ENCODE peak calls at places on chromosome 4, in ten cellular contexts. J, N, T, D, B, E, X, C, A and F are unnamed samples.

GRCh38 chr4:61462451-61463326 is 262.6 kb downstream of the ADGRL3 start:
- DNase-seq in J (no peak), N (no peak), T (no peak), D (peak), B (no peak), E (peak), X (no peak), C (no peak), A (peak), F (peak)

GRCh38 chr4:16245241-16245640 is 19.0 kb upstream of the TAPT1 start:
- DNase-seq in J (no peak), N (no peak), T (no peak), D (no peak), B (no peak), E (no peak), X (no peak), C (no peak), A (no peak), F (no peak)

GRCh38 chr4:186839122-186840037 is 115.7 kb upstream of the FAT1 start:
- DNase-seq in J (peak), N (peak), T (peak), D (no peak), B (no peak), E (peak), X (no peak), C (no peak), A (peak), F (peak)

GRCh38 chr4:60463846-60464502 is 736.2 kb upstream of the ADGRL3 start:
- DNase-seq in J (peak), N (no peak), T (no peak), D (no peak), B (peak), E (no peak), X (no peak), C (no peak), A (no peak), F (peak)

GRCh38 chr4:24237709-24238108 is 346.6 kb downstream of the DHX15 start:
- DNase-seq in J (no peak), N (no peak), T (no peak), D (no peak), B (no peak), E (no peak), X (no peak), C (no peak), A (no peak), F (no peak)

GRCh38 chr4:109156346-109156745 is 146.1 kb downstream of the COL25A1 start:
- DNase-seq in J (no peak), N (no peak), T (no peak), D (no peak), B (no peak), E (no peak), X (no peak), C (no peak), A (no peak), F (no peak)

GRCh38 chr4:82560853-82561744 is 689 bp downstream of the TMEM150C start:
- DNase-seq in J (no peak), N (no peak), T (no peak), D (no peak), B (peak), E (no peak), X (no peak), C (no peak), A (no peak), F (no peak)

GRCh38 chr4:83323136-83323535 is 11.5 kb downstream of the HPSE start:
- DNase-seq in J (no peak), N (no peak), T (no peak), D (no peak), B (no peak), E (no peak), X (no peak), C (no peak), A (no peak), F (no peak)

GRCh38 chr4:76420901-76421581 is at the start of gene CCDC158:
- DNase-seq in J (no peak), N (peak), T (no peak), D (peak), B (peak), E (peak), X (no peak), C (no peak), A (no peak), F (no peak)

GRCh38 chr4:185559913-185560281 is 24.6 kb upstream of the PDLIM3 start:
- DNase-seq in J (peak), N (no peak), T (no peak), D (no peak), B (no peak), E (peak), X (no peak), C (no peak), A (no peak), F (peak)

GRCh38 chr4:141524116-141524515 is 112.3 kb upstream of the IL15 start:
- DNase-seq in J (peak), N (no peak), T (no peak), D (no peak), B (no peak), E (no peak), X (no peak), C (no peak), A (no peak), F (no peak)

GRCh38 chr4:14924945-14925344 is 77.3 kb upstream of the CPEB2 start:
- DNase-seq in J (no peak), N (no peak), T (no peak), D (no peak), B (no peak), E (no peak), X (no peak), C (no peak), A (no peak), F (no peak)

GRCh38 chr4:138438608-138439007 is 196.5 kb upstream of the SLC7A11 start:
- DNase-seq in J (no peak), N (no peak), T (no peak), D (no peak), B (no peak), E (no peak), X (no peak), C (no peak), A (no peak), F (no peak)

GRCh38 chr4:99518883-99519282 is 8.1 kb downstream of the C4orf17 start:
- DNase-seq in J (no peak), N (no peak), T (no peak), D (no peak), B (no peak), E (no peak), X (no peak), C (no peak), A (no peak), F (no peak)

GRCh38 chr4:156496797-156497196 is 474.8 kb downstream of the PDGFC start:
- DNase-seq in J (peak), N (no peak), T (no peak), D (no peak), B (no peak), E (no peak), X (no peak), C (no peak), A (peak), F (no peak)

GRCh38 chr4:153936121-153936520 is 147.2 kb upstream of the SFRP2 start:
- DNase-seq in J (no peak), N (no peak), T (no peak), D (no peak), B (no peak), E (no peak), X (no peak), C (no peak), A (no peak), F (no peak)

GRCh38 chr4:6331468-6331867 is 61.8 kb downstream of the WFS1 start:
- DNase-seq in J (no peak), N (no peak), T (no peak), D (no peak), B (no peak), E (no peak), X (no peak), C (no peak), A (no peak), F (no peak)

GRCh38 chr4:1685604-1686150 is 1.6 kb upstream of the FAM53A start:
- DNase-seq in J (no peak), N (no peak), T (no peak), D (no peak), B (no peak), E (no peak), X (no peak), C (no peak), A (no peak), F (no peak)

GRCh38 chr4:138599965-138600364 is 357.8 kb upstream of the SLC7A11 start:
- DNase-seq in J (no peak), N (no peak), T (no peak), D (no peak), B (no peak), E (no peak), X (no peak), C (no peak), A (no peak), F (no peak)

GRCh38 chr4:152166567-152166966 is 369.3 kb downstream of the FBXW7 start:
- DNase-seq in J (no peak), N (no peak), T (no peak), D (no peak), B (peak), E (no peak), X (no peak), C (no peak), A (no peak), F (no peak)

GRCh38 chr4:80096175-80096850 is 23.3 kb upstream of the ANTXR2 start:
- DNase-seq in J (no peak), N (no peak), T (no peak), D (no peak), B (no peak), E (no peak), X (no peak), C (no peak), A (no peak), F (no peak)

GRCh38 chr4:124874172-124874450 is 161.6 kb upstream of the ANKRD50 start:
- DNase-seq in J (no peak), N (no peak), T (no peak), D (no peak), B (no peak), E (no peak), X (no peak), C (no peak), A (no peak), F (no peak)

GRCh38 chr4:60805500-60806313 is 394.4 kb upstream of the ADGRL3 start:
- DNase-seq in J (no peak), N (no peak), T (no peak), D (no peak), B (peak), E (peak), X (no peak), C (no peak), A (peak), F (peak)

GRCh38 chr4:170090667-170091052 is 904 bp upstream of the AADAT start:
- DNase-seq in J (no peak), N (no peak), T (no peak), D (no peak), B (no peak), E (peak), X (no peak), C (no peak), A (peak), F (peak)

GRCh38 chr4:173420324-173420752 is 21.4 kb upstream of the SCRG1 start:
- DNase-seq in J (peak), N (no peak), T (no peak), D (no peak), B (peak), E (peak), X (no peak), C (no peak), A (no peak), F (peak)

GRCh38 chr4:168881754-168882153 is 128.3 kb downstream of the CBR4 start:
- DNase-seq in J (no peak), N (no peak), T (no peak), D (no peak), B (no peak), E (peak), X (no peak), C (no peak), A (no peak), F (peak)

GRCh38 chr4:168574581-168575295 is 77.9 kb downstream of the PALLD start:
- DNase-seq in J (peak), N (no peak), T (no peak), D (no peak), B (no peak), E (no peak), X (no peak), C (no peak), A (peak), F (peak)

GRCh38 chr4:88681209-88681608 is 16.4 kb downstream of the NAP1L5 start:
- DNase-seq in J (no peak), N (no peak), T (no peak), D (no peak), B (no peak), E (no peak), X (no peak), C (no peak), A (no peak), F (no peak)

GRCh38 chr4:188154668-188155423 is 15.6 kb downstream of the TRIML1 start:
- DNase-seq in J (no peak), N (no peak), T (no peak), D (peak), B (no peak), E (no peak), X (no peak), C (no peak), A (no peak), F (no peak)

GRCh38 chr4:126738926-126739325 is 893.8 kb upstream of the INTU start:
- DNase-seq in J (peak), N (no peak), T (no peak), D (no peak), B (no peak), E (peak), X (no peak), C (no peak), A (peak), F (no peak)
- TF ChIP-seq CTCF in J (no peak), N (no peak), T (no peak), D (no peak), B (no peak), E (no peak), X (no peak), C (no peak), A (no peak), F (no peak)

GRCh38 chr4:74805601-74806000 is 11.3 kb upstream of the BTC start:
- DNase-seq in J (peak), N (no peak), T (no peak), D (peak), B (peak), E (peak), X (no peak), C (no peak), A (peak), F (peak)
- TF ChIP-seq CTCF in J (no peak), N (no peak), T (no peak), D (no peak), B (no peak), E (no peak), X (no peak), C (no peak), A (no peak), F (peak)

GRCh38 chr4:8318509-8318908 is 49.0 kb downstream of the HTRA3 start:
- DNase-seq in J (no peak), N (no peak), T (no peak), D (no peak), B (no peak), E (no peak), X (no peak), C (no peak), A (no peak), F (no peak)

GRCh38 chr4:8321220-8321619 is 51.7 kb downstream of the HTRA3 start:
- DNase-seq in J (no peak), N (no peak), T (no peak), D (no peak), B (no peak), E (no peak), X (no peak), C (no peak), A (no peak), F (no peak)

GRCh38 chr4:8319061-8319460 is 49.5 kb downstream of the HTRA3 start:
- DNase-seq in J (no peak), N (no peak), T (no peak), D (no peak), B (no peak), E (no peak), X (no peak), C (no peak), A (no peak), F (no peak)

GRCh38 chr4:8319731-8320385 is 50.3 kb downstream of the HTRA3 start:
- DNase-seq in J (no peak), N (peak), T (no peak), D (no peak), B (no peak), E (no peak), X (peak), C (no peak), A (no peak), F (peak)

DNA sequence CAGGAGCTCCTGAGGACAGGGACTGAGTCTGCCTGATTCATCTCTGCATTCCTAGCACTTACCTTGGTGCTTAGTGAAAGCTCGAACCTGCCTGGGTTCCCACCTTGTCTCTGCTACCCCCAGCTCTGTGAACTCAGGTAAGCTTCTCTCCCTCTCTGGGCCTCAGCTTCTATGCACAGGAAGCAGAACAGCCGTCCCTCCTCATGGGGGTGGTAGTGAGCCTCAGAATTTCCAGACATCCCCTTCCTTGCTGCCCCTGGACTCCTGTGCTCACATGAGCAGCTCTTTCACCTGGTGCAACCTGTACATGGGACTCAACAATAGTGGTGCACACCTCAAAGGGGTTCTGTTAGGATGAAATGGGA is 50.8 kb downstream of the HTRA3 start:
- DNase-seq in J (no peak), N (peak), T (no peak), D (no peak), B (peak), E (no peak), X (peak), C (no peak), A (no peak), F (no peak)
- TF ChIP-seq CTCF in J (peak), N (peak), T (no peak), D (no peak), B (peak), E (no peak), X (no peak), C (no peak), A (peak), F (peak)

GRCh38 chr4:103075894-103076776 is at the start of gene SLC9B2:
- DNase-seq in J (peak), N (peak), T (peak), D (peak), B (peak), E (peak), X (peak), C (peak), A (peak), F (peak)
- TF ChIP-seq CTCF in J (peak), N (no peak), T (peak), D (no peak), B (no peak), E (no peak), X (no peak), C (no peak), A (no peak), F (peak)

DNA sequence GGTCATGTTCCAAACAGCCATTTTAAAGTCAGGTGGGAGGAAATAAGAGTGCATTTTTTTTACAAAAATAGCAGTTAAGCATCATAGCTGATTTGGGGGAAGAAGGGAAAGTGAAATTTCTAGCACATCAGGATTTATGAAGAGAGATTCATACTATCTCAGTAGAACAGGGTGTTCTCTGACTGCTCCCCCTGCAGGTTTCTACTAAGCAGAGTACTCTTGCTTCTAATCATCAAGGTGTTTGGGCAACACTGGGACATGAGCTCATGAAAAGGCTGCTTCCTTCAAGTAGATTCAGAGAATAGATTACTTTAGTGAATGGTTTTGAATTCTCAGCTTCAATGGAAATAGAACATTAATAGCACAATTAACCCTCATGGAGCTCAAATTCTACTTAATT is 591.4 kb upstream of the PCDH10 start:
- DNase-seq in J (peak), N (no peak), T (no peak), D (no peak), B (peak), E (no peak), X (no peak), C (no peak), A (no peak), F (peak)
- TF ChIP-seq CTCF in J (peak), N (no peak), T (no peak), D (no peak), B (peak), E (no peak), X (no peak), C (no peak), A (no peak), F (peak)